ENCODE peak calls at places on chromosome 7, in nine cellular contexts. One of them, this sample, is unnamed.

GRCh38 chr7:142943706-142944268 is 4.5 kb downstream of the LLCFC1 start:
- DNase-seq in HT-29: no peak
- DNase-seq in activated CD8-positive, alpha-beta memory T cell treated with anti-CD3 and anti-CD28 coated beads, Interleukin-2, amount 10 ng/mL, durations not matched to agents 7 days and 5 days: no peak
- DNase-seq in psoas muscle: no peak
- DNase-seq in GM20000: no peak
- DNase-seq in activated CD4-positive, alpha-beta T cell treated with anti-CD3 and anti-CD28 coated beads, Interleukin-2, amount 10 ng/mL, durations not matched to agents 7 days and 5 days: no peak
- DNase-seq in ELF-1: no peak
- DNase-seq in OCI-LY7: no peak
- DNase-seq in NCI-H510A treated with DMSO at 0.1 percent for 48 hours: no peak
- DNase-seq in this sample: no peak

GRCh38 chr7:156527458-156527890 is 113.1 kb upstream of the RNF32 start:
- DNase-seq in HT-29: peak; percentile 76
- DNase-seq in activated CD8-positive, alpha-beta memory T cell treated with anti-CD3 and anti-CD28 coated beads, Interleukin-2, amount 10 ng/mL, durations not matched to agents 7 days and 5 days: no peak
- DNase-seq in psoas muscle: no peak
- DNase-seq in GM20000: no peak
- DNase-seq in activated CD4-positive, alpha-beta T cell treated with anti-CD3 and anti-CD28 coated beads, Interleukin-2, amount 10 ng/mL, durations not matched to agents 7 days and 5 days: no peak
- DNase-seq in ELF-1: no peak
- DNase-seq in OCI-LY7: no peak
- DNase-seq in NCI-H510A treated with DMSO at 0.1 percent for 48 hours: no peak
- DNase-seq in this sample: no peak

GRCh38 chr7:40680657-40681056 is 545.9 kb downstream of the SUGCT start:
- DNase-seq in HT-29: peak; percentile 63
- DNase-seq in activated CD8-positive, alpha-beta memory T cell treated with anti-CD3 and anti-CD28 coated beads, Interleukin-2, amount 10 ng/mL, durations not matched to agents 7 days and 5 days: no peak
- DNase-seq in psoas muscle: no peak
- DNase-seq in GM20000: peak; percentile 9
- DNase-seq in activated CD4-positive, alpha-beta T cell treated with anti-CD3 and anti-CD28 coated beads, Interleukin-2, amount 10 ng/mL, durations not matched to agents 7 days and 5 days: no peak
- DNase-seq in ELF-1: no peak
- DNase-seq in OCI-LY7: peak; percentile 37
- DNase-seq in NCI-H510A treated with DMSO at 0.1 percent for 48 hours: peak; percentile 2
- DNase-seq in this sample: peak; percentile 15

GRCh38 chr7:5234852-5235831 is 45.1 kb downstream of the WIPI2 start:
- DNase-seq in HT-29: peak; percentile 59
- DNase-seq in activated CD8-positive, alpha-beta memory T cell treated with anti-CD3 and anti-CD28 coated beads, Interleukin-2, amount 10 ng/mL, durations not matched to agents 7 days and 5 days: no peak
- DNase-seq in psoas muscle: no peak
- DNase-seq in GM20000: no peak
- DNase-seq in activated CD4-positive, alpha-beta T cell treated with anti-CD3 and anti-CD28 coated beads, Interleukin-2, amount 10 ng/mL, durations not matched to agents 7 days and 5 days: no peak
- DNase-seq in ELF-1: no peak
- DNase-seq in OCI-LY7: peak; percentile 23
- DNase-seq in NCI-H510A treated with DMSO at 0.1 percent for 48 hours: peak; percentile 37
- DNase-seq in this sample: no peak

GRCh38 chr7:119197872-119198527 is 973.5 kb downstream of the ANKRD7 start:
- DNase-seq in HT-29: peak; percentile 63
- DNase-seq in activated CD8-positive, alpha-beta memory T cell treated with anti-CD3 and anti-CD28 coated beads, Interleukin-2, amount 10 ng/mL, durations not matched to agents 7 days and 5 days: no peak
- DNase-seq in psoas muscle: no peak
- DNase-seq in GM20000: peak; percentile 19
- DNase-seq in activated CD4-positive, alpha-beta T cell treated with anti-CD3 and anti-CD28 coated beads, Interleukin-2, amount 10 ng/mL, durations not matched to agents 7 days and 5 days: peak; percentile 25
- DNase-seq in ELF-1: peak; percentile 79
- DNase-seq in OCI-LY7: peak; percentile 59
- DNase-seq in NCI-H510A treated with DMSO at 0.1 percent for 48 hours: peak; percentile 28
- DNase-seq in this sample: peak; percentile 89

GRCh38 chr7:30562498-30562897 is 32.2 kb upstream of the GARS1 start:
- DNase-seq in HT-29: peak; percentile 28
- DNase-seq in activated CD8-positive, alpha-beta memory T cell treated with anti-CD3 and anti-CD28 coated beads, Interleukin-2, amount 10 ng/mL, durations not matched to agents 7 days and 5 days: no peak
- DNase-seq in psoas muscle: no peak
- DNase-seq in GM20000: no peak
- DNase-seq in activated CD4-positive, alpha-beta T cell treated with anti-CD3 and anti-CD28 coated beads, Interleukin-2, amount 10 ng/mL, durations not matched to agents 7 days and 5 days: no peak
- DNase-seq in ELF-1: no peak
- DNase-seq in OCI-LY7: no peak
- DNase-seq in NCI-H510A treated with DMSO at 0.1 percent for 48 hours: peak; percentile 54
- DNase-seq in this sample: peak; percentile 75

GRCh38 chr7:72622532-72622931 is 205.5 kb downstream of the TYW1B start:
- DNase-seq in HT-29: no peak
- DNase-seq in activated CD8-positive, alpha-beta memory T cell treated with anti-CD3 and anti-CD28 coated beads, Interleukin-2, amount 10 ng/mL, durations not matched to agents 7 days and 5 days: no peak
- DNase-seq in psoas muscle: no peak
- DNase-seq in GM20000: no peak
- DNase-seq in activated CD4-positive, alpha-beta T cell treated with anti-CD3 and anti-CD28 coated beads, Interleukin-2, amount 10 ng/mL, durations not matched to agents 7 days and 5 days: no peak
- DNase-seq in ELF-1: no peak
- DNase-seq in OCI-LY7: no peak
- DNase-seq in NCI-H510A treated with DMSO at 0.1 percent for 48 hours: no peak
- DNase-seq in this sample: peak; percentile 42

GRCh38 chr7:32901629-32902028 is 10.1 kb upstream of the KBTBD2 start:
- DNase-seq in HT-29: no peak
- DNase-seq in activated CD8-positive, alpha-beta memory T cell treated with anti-CD3 and anti-CD28 coated beads, Interleukin-2, amount 10 ng/mL, durations not matched to agents 7 days and 5 days: no peak
- DNase-seq in psoas muscle: no peak
- DNase-seq in GM20000: no peak
- DNase-seq in activated CD4-positive, alpha-beta T cell treated with anti-CD3 and anti-CD28 coated beads, Interleukin-2, amount 10 ng/mL, durations not matched to agents 7 days and 5 days: no peak
- DNase-seq in ELF-1: no peak
- DNase-seq in OCI-LY7: no peak
- DNase-seq in NCI-H510A treated with DMSO at 0.1 percent for 48 hours: no peak
- DNase-seq in this sample: no peak

GRCh38 chr7:102155821-102156441 is 130.7 kb upstream of the SH2B2 start:
- DNase-seq in HT-29: no peak
- DNase-seq in activated CD8-positive, alpha-beta memory T cell treated with anti-CD3 and anti-CD28 coated beads, Interleukin-2, amount 10 ng/mL, durations not matched to agents 7 days and 5 days: no peak
- DNase-seq in psoas muscle: no peak
- DNase-seq in GM20000: no peak
- DNase-seq in activated CD4-positive, alpha-beta T cell treated with anti-CD3 and anti-CD28 coated beads, Interleukin-2, amount 10 ng/mL, durations not matched to agents 7 days and 5 days: no peak
- DNase-seq in ELF-1: peak; percentile 29
- DNase-seq in OCI-LY7: no peak
- DNase-seq in NCI-H510A treated with DMSO at 0.1 percent for 48 hours: no peak
- DNase-seq in this sample: peak; percentile 8

GRCh38 chr7:13282377-13282980 is 595.0 kb downstream of the ARL4A start:
- DNase-seq in HT-29: peak; percentile 58
- DNase-seq in activated CD8-positive, alpha-beta memory T cell treated with anti-CD3 and anti-CD28 coated beads, Interleukin-2, amount 10 ng/mL, durations not matched to agents 7 days and 5 days: no peak
- DNase-seq in psoas muscle: no peak
- DNase-seq in GM20000: no peak
- DNase-seq in activated CD4-positive, alpha-beta T cell treated with anti-CD3 and anti-CD28 coated beads, Interleukin-2, amount 10 ng/mL, durations not matched to agents 7 days and 5 days: no peak
- DNase-seq in ELF-1: no peak
- DNase-seq in OCI-LY7: peak; percentile 4
- DNase-seq in NCI-H510A treated with DMSO at 0.1 percent for 48 hours: peak; percentile 32
- DNase-seq in this sample: peak; percentile 76

GRCh38 chr7:150481955-150482354 is 31.5 kb downstream of the GIMAP8 start:
- DNase-seq in HT-29: no peak
- DNase-seq in activated CD8-positive, alpha-beta memory T cell treated with anti-CD3 and anti-CD28 coated beads, Interleukin-2, amount 10 ng/mL, durations not matched to agents 7 days and 5 days: no peak
- DNase-seq in psoas muscle: no peak
- DNase-seq in GM20000: no peak
- DNase-seq in activated CD4-positive, alpha-beta T cell treated with anti-CD3 and anti-CD28 coated beads, Interleukin-2, amount 10 ng/mL, durations not matched to agents 7 days and 5 days: no peak
- DNase-seq in ELF-1: no peak
- DNase-seq in OCI-LY7: no peak
- DNase-seq in NCI-H510A treated with DMSO at 0.1 percent for 48 hours: no peak
- DNase-seq in this sample: no peak

This sample was measured in NCI-H69.